ENCODE peak calls at places on chromosome 1, in eight cellular contexts. One of them, this sample, is unnamed.

GRCh38 chr1:221093903-221094865 is 214.9 kb downstream of the HLX start:
- DNase-seq in stimulated activated CD8-positive, alpha-beta memory T cell treated with anti-CD3 and anti-CD28 coated beads, Interleukin-15, amount 100 ng/mL, for 1 hour: no peak
- DNase-seq in ELF-1: peak; percentile 61
- DNase-seq in heart right ventricle: no peak
- DNase-seq in ureter: no peak
- DNase-seq in Calu3: no peak
- DNase-seq in HAP-1: no peak
- DNase-seq in pons: no peak
- DNase-seq in this sample: no peak

GRCh38 chr1:30652151-30652915 is 71.1 kb downstream of the MATN1 start:
- DNase-seq in Calu3: peak; percentile 31
- DNase-seq in ureter: no peak
- DNase-seq in pons: no peak
- DNase-seq in heart right ventricle: no peak
- DNase-seq in ELF-1: peak; percentile 80
- DNase-seq in HAP-1: no peak
- DNase-seq in stimulated activated CD8-positive, alpha-beta memory T cell treated with anti-CD3 and anti-CD28 coated beads, Interleukin-15, amount 100 ng/mL, for 1 hour: no peak
- DNase-seq in this sample: no peak

GRCh38 chr1:205589618-205590456 is 42.0 kb downstream of the ELK4 start:
- DNase-seq in pons: no peak
- DNase-seq in ELF-1: no peak
- DNase-seq in heart right ventricle: no peak
- DNase-seq in HAP-1: no peak
- DNase-seq in stimulated activated CD8-positive, alpha-beta memory T cell treated with anti-CD3 and anti-CD28 coated beads, Interleukin-15, amount 100 ng/mL, for 1 hour: no peak
- DNase-seq in Calu3: no peak
- DNase-seq in ureter: no peak
- DNase-seq in this sample: no peak

GRCh38 chr1:13964768-13965167 is 264.8 kb downstream of the PRDM2 start:
- DNase-seq in stimulated activated CD8-positive, alpha-beta memory T cell treated with anti-CD3 and anti-CD28 coated beads, Interleukin-15, amount 100 ng/mL, for 1 hour: no peak
- DNase-seq in heart right ventricle: no peak
- DNase-seq in HAP-1: no peak
- DNase-seq in ELF-1: peak; percentile 2
- DNase-seq in Calu3: no peak
- DNase-seq in pons: no peak
- DNase-seq in ureter: no peak
- DNase-seq in this sample: no peak

GRCh38 chr1:244583358-244583757 is 69.6 kb upstream of the DESI2 start:
- DNase-seq in Calu3: no peak
- DNase-seq in stimulated activated CD8-positive, alpha-beta memory T cell treated with anti-CD3 and anti-CD28 coated beads, Interleukin-15, amount 100 ng/mL, for 1 hour: no peak
- DNase-seq in pons: no peak
- DNase-seq in ureter: no peak
- DNase-seq in ELF-1: no peak
- DNase-seq in HAP-1: no peak
- DNase-seq in heart right ventricle: no peak
- DNase-seq in this sample: no peak

GRCh38 chr1:1290238-1290731 is 10.0 kb downstream of the SCNN1D start:
- DNase-seq in Calu3: peak; percentile 85
- DNase-seq in HAP-1: no peak
- DNase-seq in heart right ventricle: no peak
- DNase-seq in ELF-1: peak; percentile 77
- DNase-seq in stimulated activated CD8-positive, alpha-beta memory T cell treated with anti-CD3 and anti-CD28 coated beads, Interleukin-15, amount 100 ng/mL, for 1 hour: peak; percentile 35
- DNase-seq in ureter: no peak
- DNase-seq in pons: no peak
- DNase-seq in this sample: no peak

GRCh38 chr1:175363046-175363445 is 170.5 kb upstream of the KIAA0040 start:
- DNase-seq in HAP-1: no peak
- DNase-seq in heart right ventricle: no peak
- DNase-seq in ureter: no peak
- DNase-seq in stimulated activated CD8-positive, alpha-beta memory T cell treated with anti-CD3 and anti-CD28 coated beads, Interleukin-15, amount 100 ng/mL, for 1 hour: no peak
- DNase-seq in pons: no peak
- DNase-seq in Calu3: no peak
- DNase-seq in ELF-1: no peak
- DNase-seq in this sample: no peak

GRCh38 chr1:160437432-160438319 is 37.3 kb downstream of the VANGL2 start:
- DNase-seq in heart right ventricle: no peak
- DNase-seq in ELF-1: no peak
- DNase-seq in Calu3: no peak
- DNase-seq in stimulated activated CD8-positive, alpha-beta memory T cell treated with anti-CD3 and anti-CD28 coated beads, Interleukin-15, amount 100 ng/mL, for 1 hour: no peak
- DNase-seq in pons: no peak
- DNase-seq in ureter: no peak
- DNase-seq in HAP-1: no peak
- DNase-seq in this sample: no peak

GRCh38 chr1:240833057-240833456 is 221.1 kb upstream of the GREM2 start:
- DNase-seq in ureter: no peak
- DNase-seq in heart right ventricle: no peak
- DNase-seq in Calu3: no peak
- DNase-seq in stimulated activated CD8-positive, alpha-beta memory T cell treated with anti-CD3 and anti-CD28 coated beads, Interleukin-15, amount 100 ng/mL, for 1 hour: no peak
- DNase-seq in pons: no peak
- DNase-seq in HAP-1: no peak
- DNase-seq in ELF-1: no peak
- DNase-seq in this sample: no peak

GRCh38 chr1:98086796-98087195 is 166.0 kb upstream of the DPYD start:
- DNase-seq in stimulated activated CD8-positive, alpha-beta memory T cell treated with anti-CD3 and anti-CD28 coated beads, Interleukin-15, amount 100 ng/mL, for 1 hour: no peak
- DNase-seq in Calu3: peak; percentile 17
- DNase-seq in HAP-1: peak; percentile 92
- DNase-seq in heart right ventricle: no peak
- DNase-seq in ureter: no peak
- DNase-seq in pons: peak; percentile 6
- DNase-seq in ELF-1: peak; percentile 15
- DNase-seq in this sample: peak; percentile 30

GRCh38 chr1:192435704-192436103 is 118.9 kb downstream of the RGS21 start:
- DNase-seq in HAP-1: no peak
- DNase-seq in Calu3: no peak
- DNase-seq in heart right ventricle: no peak
- DNase-seq in stimulated activated CD8-positive, alpha-beta memory T cell treated with anti-CD3 and anti-CD28 coated beads, Interleukin-15, amount 100 ng/mL, for 1 hour: no peak
- DNase-seq in ureter: no peak
- DNase-seq in ELF-1: no peak
- DNase-seq in pons: no peak
- DNase-seq in this sample: no peak

GRCh38 chr1:118563969-118564951 is 379.2 kb upstream of the SPAG17 start:
- DNase-seq in stimulated activated CD8-positive, alpha-beta memory T cell treated with anti-CD3 and anti-CD28 coated beads, Interleukin-15, amount 100 ng/mL, for 1 hour: no peak
- DNase-seq in Calu3: no peak
- DNase-seq in ELF-1: peak; percentile 78
- DNase-seq in heart right ventricle: no peak
- DNase-seq in pons: peak; percentile 7
- DNase-seq in ureter: no peak
- DNase-seq in HAP-1: peak; percentile 3
- DNase-seq in this sample: peak; percentile 18

GRCh38 chr1:57089855-57090254 is 124.0 kb upstream of the C8B start:
- DNase-seq in heart right ventricle: no peak
- DNase-seq in stimulated activated CD8-positive, alpha-beta memory T cell treated with anti-CD3 and anti-CD28 coated beads, Interleukin-15, amount 100 ng/mL, for 1 hour: no peak
- DNase-seq in ureter: no peak
- DNase-seq in pons: no peak
- DNase-seq in HAP-1: no peak
- DNase-seq in ELF-1: no peak
- DNase-seq in Calu3: no peak
- DNase-seq in this sample: no peak

GRCh38 chr1:184753608-184754478 is 815 bp downstream of the EDEM3 start:
- DNase-seq in Calu3: peak; percentile 48
- DNase-seq in heart right ventricle: no peak
- DNase-seq in ELF-1: no peak
- DNase-seq in HAP-1: no peak
- DNase-seq in ureter: no peak
- DNase-seq in stimulated activated CD8-positive, alpha-beta memory T cell treated with anti-CD3 and anti-CD28 coated beads, Interleukin-15, amount 100 ng/mL, for 1 hour: no peak
- DNase-seq in pons: no peak
- DNase-seq in this sample: no peak

GRCh38 chr1:47915677-47916353 is 81.4 kb downstream of the TRABD2B start:
- DNase-seq in Calu3: no peak
- DNase-seq in HAP-1: no peak
- DNase-seq in pons: no peak
- DNase-seq in ureter: no peak
- DNase-seq in stimulated activated CD8-positive, alpha-beta memory T cell treated with anti-CD3 and anti-CD28 coated beads, Interleukin-15, amount 100 ng/mL, for 1 hour: no peak
- DNase-seq in ELF-1: no peak
- DNase-seq in heart right ventricle: no peak
- DNase-seq in this sample: no peak

GRCh38 chr1:178958491-178958890 is 67.2 kb upstream of the FAM20B start:
- DNase-seq in HAP-1: no peak
- DNase-seq in stimulated activated CD8-positive, alpha-beta memory T cell treated with anti-CD3 and anti-CD28 coated beads, Interleukin-15, amount 100 ng/mL, for 1 hour: no peak
- DNase-seq in heart right ventricle: no peak
- DNase-seq in Calu3: no peak
- DNase-seq in pons: no peak
- DNase-seq in ELF-1: no peak
- DNase-seq in ureter: no peak
- DNase-seq in this sample: no peak

GRCh38 chr1:3852711-3853498 is 4.1 kb downstream of the CEP104 start:
- DNase-seq in HAP-1: no peak
- DNase-seq in ureter: no peak
- DNase-seq in stimulated activated CD8-positive, alpha-beta memory T cell treated with anti-CD3 and anti-CD28 coated beads, Interleukin-15, amount 100 ng/mL, for 1 hour: no peak
- DNase-seq in pons: no peak
- DNase-seq in Calu3: no peak
- DNase-seq in heart right ventricle: no peak
- DNase-seq in ELF-1: no peak
- DNase-seq in this sample: no peak

GRCh38 chr1:32111789-32112188 is 3.9 kb downstream of the KPNA6 start:
- DNase-seq in pons: no peak
- DNase-seq in HAP-1: no peak
- DNase-seq in stimulated activated CD8-positive, alpha-beta memory T cell treated with anti-CD3 and anti-CD28 coated beads, Interleukin-15, amount 100 ng/mL, for 1 hour: no peak
- DNase-seq in Calu3: no peak
- DNase-seq in heart right ventricle: no peak
- DNase-seq in ELF-1: no peak
- DNase-seq in ureter: no peak
- DNase-seq in this sample: no peak

GRCh38 chr1:208243851-208244583 is at the start of gene PLXNA2:
- DNase-seq in HAP-1: peak; percentile 61
- DNase-seq in ELF-1: peak; percentile 85
- DNase-seq in stimulated activated CD8-positive, alpha-beta memory T cell treated with anti-CD3 and anti-CD28 coated beads, Interleukin-15, amount 100 ng/mL, for 1 hour: peak; percentile 29
- DNase-seq in pons: no peak
- DNase-seq in Calu3: peak; percentile 91
- DNase-seq in ureter: peak; percentile 91
- DNase-seq in heart right ventricle: peak; percentile 87
- DNase-seq in this sample: peak; percentile 72

GRCh38 chr1:52424238-52424637 is 19.8 kb downstream of the PRPF38A start:
- DNase-seq in stimulated activated CD8-positive, alpha-beta memory T cell treated with anti-CD3 and anti-CD28 coated beads, Interleukin-15, amount 100 ng/mL, for 1 hour: no peak
- DNase-seq in heart right ventricle: no peak
- DNase-seq in pons: no peak
- DNase-seq in HAP-1: no peak
- DNase-seq in ELF-1: no peak
- DNase-seq in ureter: no peak
- DNase-seq in Calu3: no peak
- DNase-seq in this sample: no peak

GRCh38 chr1:161200421-161200991 is 1.7 kb upstream of the ADAMTS4 start:
- DNase-seq in pons: peak; percentile 97
- DNase-seq in stimulated activated CD8-positive, alpha-beta memory T cell treated with anti-CD3 and anti-CD28 coated beads, Interleukin-15, amount 100 ng/mL, for 1 hour: no peak
- DNase-seq in ELF-1: no peak
- DNase-seq in ureter: no peak
- DNase-seq in HAP-1: no peak
- DNase-seq in heart right ventricle: no peak
- DNase-seq in Calu3: no peak
- DNase-seq in this sample: peak; percentile 59

GRCh38 chr1:179440971-179441370 is 75.2 kb downstream of the AXDND1 start:
- DNase-seq in Calu3: peak; percentile 38
- DNase-seq in stimulated activated CD8-positive, alpha-beta memory T cell treated with anti-CD3 and anti-CD28 coated beads, Interleukin-15, amount 100 ng/mL, for 1 hour: no peak
- DNase-seq in ELF-1: no peak
- DNase-seq in HAP-1: no peak
- DNase-seq in ureter: no peak
- DNase-seq in pons: no peak
- DNase-seq in heart right ventricle: no peak
- DNase-seq in this sample: no peak

GRCh38 chr1:246961939-246962373 is 30.2 kb upstream of the AHCTF1 start:
- DNase-seq in Calu3: no peak
- DNase-seq in HAP-1: no peak
- DNase-seq in pons: peak; percentile 19
- DNase-seq in heart right ventricle: no peak
- DNase-seq in stimulated activated CD8-positive, alpha-beta memory T cell treated with anti-CD3 and anti-CD28 coated beads, Interleukin-15, amount 100 ng/mL, for 1 hour: no peak
- DNase-seq in ELF-1: no peak
- DNase-seq in ureter: no peak
- DNase-seq in this sample: no peak

GRCh38 chr1:67732750-67733151 is 47.8 kb downstream of the GADD45A start:
- DNase-seq in heart right ventricle: peak; percentile 62
- DNase-seq in Calu3: no peak
- DNase-seq in stimulated activated CD8-positive, alpha-beta memory T cell treated with anti-CD3 and anti-CD28 coated beads, Interleukin-15, amount 100 ng/mL, for 1 hour: no peak
- DNase-seq in pons: no peak
- DNase-seq in HAP-1: no peak
- DNase-seq in ELF-1: no peak
- DNase-seq in ureter: no peak
- DNase-seq in this sample: no peak

GRCh38 chr1:245538671-245539070 is 383.9 kb downstream of the KIF26B start:
- DNase-seq in Calu3: no peak
- DNase-seq in stimulated activated CD8-positive, alpha-beta memory T cell treated with anti-CD3 and anti-CD28 coated beads, Interleukin-15, amount 100 ng/mL, for 1 hour: no peak
- DNase-seq in ureter: no peak
- DNase-seq in heart right ventricle: no peak
- DNase-seq in ELF-1: no peak
- DNase-seq in pons: no peak
- DNase-seq in HAP-1: no peak
- DNase-seq in this sample: no peak

GRCh38 chr1:29542476-29543015 is 306.2 kb downstream of the PTPRU start:
- DNase-seq in Calu3: no peak
- DNase-seq in ELF-1: no peak
- DNase-seq in HAP-1: no peak
- DNase-seq in stimulated activated CD8-positive, alpha-beta memory T cell treated with anti-CD3 and anti-CD28 coated beads, Interleukin-15, amount 100 ng/mL, for 1 hour: no peak
- DNase-seq in heart right ventricle: no peak
- DNase-seq in pons: no peak
- DNase-seq in ureter: no peak
- DNase-seq in this sample: no peak

GRCh38 chr1:40532844-40533424 is 1.5 kb downstream of the ZNF684 start:
- DNase-seq in ureter: no peak
- DNase-seq in heart right ventricle: peak; percentile 5
- DNase-seq in HAP-1: peak; percentile 65
- DNase-seq in Calu3: peak; percentile 48
- DNase-seq in stimulated activated CD8-positive, alpha-beta memory T cell treated with anti-CD3 and anti-CD28 coated beads, Interleukin-15, amount 100 ng/mL, for 1 hour: no peak
- DNase-seq in pons: peak; percentile 60
- DNase-seq in ELF-1: peak; percentile 7
- DNase-seq in this sample: peak; percentile 60

GRCh38 chr1:157163273-157164127 is 25.3 kb upstream of the ETV3 start:
- DNase-seq in ELF-1: peak; percentile 95
- DNase-seq in pons: peak; percentile 44
- DNase-seq in ureter: peak; percentile 73
- DNase-seq in heart right ventricle: peak; percentile 32
- DNase-seq in HAP-1: peak; percentile 61
- DNase-seq in stimulated activated CD8-positive, alpha-beta memory T cell treated with anti-CD3 and anti-CD28 coated beads, Interleukin-15, amount 100 ng/mL, for 1 hour: peak; percentile 66
- DNase-seq in Calu3: peak; percentile 92
- DNase-seq in this sample: peak; percentile 95

GRCh38 chr1:156898151-156898550 is 4.6 kb downstream of the PEAR1 start:
- DNase-seq in HAP-1: no peak
- DNase-seq in pons: no peak
- DNase-seq in ELF-1: peak; percentile 84
- DNase-seq in Calu3: no peak
- DNase-seq in heart right ventricle: peak; percentile 76
- DNase-seq in stimulated activated CD8-positive, alpha-beta memory T cell treated with anti-CD3 and anti-CD28 coated beads, Interleukin-15, amount 100 ng/mL, for 1 hour: no peak
- DNase-seq in ureter: peak; percentile 56
- DNase-seq in this sample: no peak

GRCh38 chr1:115052454-115053083 is 22.9 kb downstream of the TSHB start:
- DNase-seq in heart right ventricle: peak; percentile 35
- DNase-seq in Calu3: peak; percentile 58
- DNase-seq in pons: peak; percentile 61
- DNase-seq in ureter: no peak
- DNase-seq in stimulated activated CD8-positive, alpha-beta memory T cell treated with anti-CD3 and anti-CD28 coated beads, Interleukin-15, amount 100 ng/mL, for 1 hour: peak; percentile 24
- DNase-seq in ELF-1: peak; percentile 51
- DNase-seq in HAP-1: peak; percentile 53
- DNase-seq in this sample: peak; percentile 56

GRCh38 chr1:152756872-152757271 is 953 bp upstream of the KPRP start:
- DNase-seq in HAP-1: no peak
- DNase-seq in heart right ventricle: no peak
- DNase-seq in pons: no peak
- DNase-seq in stimulated activated CD8-positive, alpha-beta memory T cell treated with anti-CD3 and anti-CD28 coated beads, Interleukin-15, amount 100 ng/mL, for 1 hour: no peak
- DNase-seq in Calu3: no peak
- DNase-seq in ureter: no peak
- DNase-seq in ELF-1: no peak
- DNase-seq in this sample: no peak

GRCh38 chr1:55571767-55572166 is 356.6 kb upstream of the USP24 start:
- DNase-seq in heart right ventricle: no peak
- DNase-seq in Calu3: no peak
- DNase-seq in pons: no peak
- DNase-seq in ureter: no peak
- DNase-seq in ELF-1: no peak
- DNase-seq in HAP-1: no peak
- DNase-seq in stimulated activated CD8-positive, alpha-beta memory T cell treated with anti-CD3 and anti-CD28 coated beads, Interleukin-15, amount 100 ng/mL, for 1 hour: no peak
- DNase-seq in this sample: no peak

GRCh38 chr1:156128749-156129682 is 14.5 kb downstream of the LMNA start:
- DNase-seq in stimulated activated CD8-positive, alpha-beta memory T cell treated with anti-CD3 and anti-CD28 coated beads, Interleukin-15, amount 100 ng/mL, for 1 hour: no peak
- DNase-seq in pons: no peak
- DNase-seq in Calu3: no peak
- DNase-seq in ureter: peak; percentile 78
- DNase-seq in HAP-1: no peak
- DNase-seq in heart right ventricle: peak; percentile 85
- DNase-seq in ELF-1: peak; percentile 28
- DNase-seq in this sample: no peak

GRCh38 chr1:69073176-69073575 is 494.5 kb upstream of the LRRC7 start:
- DNase-seq in ureter: no peak
- DNase-seq in heart right ventricle: no peak
- DNase-seq in ELF-1: no peak
- DNase-seq in Calu3: no peak
- DNase-seq in pons: no peak
- DNase-seq in stimulated activated CD8-positive, alpha-beta memory T cell treated with anti-CD3 and anti-CD28 coated beads, Interleukin-15, amount 100 ng/mL, for 1 hour: no peak
- DNase-seq in HAP-1: no peak
- DNase-seq in this sample: no peak